ENCODE peak calls at places on chromosome 5, in four cellular contexts. O is CD8-positive, alpha-beta T cell; E is fibroblast of the aortic adventitia; M is PC-9. N is an unnamed sample.

GRCh38 chr5:107063511-107063910 is 607.2 kb downstream of the EFNA5 start:
- DNase-seq in O (no peak), E (no peak), M (no peak), N (no peak)

GRCh38 chr5:179530069-179530998 is 20.0 kb upstream of the RUFY1 start:
- DNase-seq in O (peak), E (no peak), M (no peak), N (peak)

GRCh38 chr5:142922223-142922952 is 152.2 kb downstream of the ARHGAP26 start:
- DNase-seq in O (no peak), E (peak), M (no peak), N (no peak)

GRCh38 chr5:126000533-126000932 is 422.7 kb upstream of the GRAMD2B start:
- DNase-seq in O (no peak), E (no peak), M (no peak), N (no peak)

GRCh38 chr5:108642170-108642906 is 105.4 kb upstream of the FER start:
- DNase-seq in O (peak), E (peak), M (peak), N (peak)

GRCh38 chr5:172887735-172888134 is 53.7 kb downstream of the ERGIC1 start:
- DNase-seq in O (no peak), E (peak), M (no peak), N (no peak)

GRCh38 chr5:42268630-42269029 is 154.6 kb upstream of the GHR start:
- DNase-seq in O (no peak), E (peak), M (no peak), N (no peak)

GRCh38 chr5:110106750-110107149 is 417.0 kb downstream of the MAN2A1 start:
- DNase-seq in O (no peak), E (no peak), M (no peak), N (no peak)

GRCh38 chr5:160938532-160938931 is 86.5 kb upstream of the ATP10B start:
- DNase-seq in O (no peak), E (no peak), M (peak), N (no peak)

GRCh38 chr5:4229866-4230265 is 634.2 kb downstream of the IRX1 start:
- DNase-seq in O (no peak), E (no peak), M (no peak), N (no peak)

GRCh38 chr5:4232084-4232483 is 636.5 kb downstream of the IRX1 start:
- DNase-seq in O (no peak), E (no peak), M (no peak), N (no peak)

GRCh38 chr5:4229414-4229813 is 633.8 kb downstream of the IRX1 start:
- DNase-seq in O (no peak), E (no peak), M (no peak), N (no peak)

GRCh38 chr5:4230905-4231561 is 635.4 kb downstream of the IRX1 start:
- DNase-seq in O (no peak), E (no peak), M (no peak), N (no peak)

GRCh38 chr5:4230531-4230904 is 634.9 kb downstream of the IRX1 start:
- DNase-seq in O (no peak), E (no peak), M (no peak), N (no peak)
- H3K4me3 ChIP-seq in O (no peak), E (no peak), M (no peak), N (no peak)

DNA sequence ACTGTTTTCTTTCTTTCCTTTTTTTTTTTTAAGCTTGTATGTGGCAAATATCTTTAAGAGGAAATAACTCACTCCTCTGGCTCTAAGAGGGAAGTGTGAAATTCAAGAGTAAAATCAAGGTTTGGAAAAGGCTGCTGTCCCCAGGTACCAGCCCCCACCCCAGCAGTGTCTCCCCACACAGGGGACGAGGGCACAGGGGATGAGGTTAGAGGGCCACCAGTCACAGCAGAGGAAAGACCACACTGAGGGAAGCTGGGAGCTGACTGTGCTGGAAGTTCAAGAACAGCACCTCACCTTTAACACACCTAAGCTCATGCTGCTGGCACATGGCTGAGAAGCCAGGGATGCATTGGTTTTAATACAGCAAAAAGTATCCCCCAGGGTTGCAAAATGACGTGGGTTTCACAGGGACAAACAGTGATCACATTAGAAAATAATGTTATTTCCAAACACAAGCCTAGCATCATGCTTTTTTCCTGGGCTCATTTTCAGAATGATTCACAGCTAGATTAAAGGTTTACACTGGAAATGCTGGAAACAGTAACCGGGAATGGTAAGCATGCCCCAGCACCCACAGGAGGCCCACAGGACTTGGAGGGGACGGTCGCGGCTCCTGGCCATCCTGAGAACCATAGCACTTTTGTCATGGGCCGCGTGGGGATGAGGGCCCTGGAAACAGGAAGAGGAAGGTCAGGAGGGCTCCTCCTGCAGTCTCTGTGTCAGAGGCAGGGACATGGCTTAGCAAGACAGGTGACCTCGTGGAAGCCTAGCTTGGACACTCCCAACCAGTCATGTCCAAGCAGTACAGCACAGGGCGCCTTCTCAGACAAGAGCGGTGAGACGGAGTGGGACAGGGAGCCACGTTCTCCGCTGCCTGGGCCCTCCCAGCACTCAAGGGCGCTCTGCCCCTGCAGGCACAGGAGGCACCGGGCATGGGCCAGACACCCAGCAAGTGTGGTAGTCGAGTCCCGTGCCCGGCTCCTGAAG is 6.9 kb downstream of the LPCAT1 start:
- DNase-seq in O (no peak), E (peak), M (peak), N (no peak)
- H3K4me3 ChIP-seq in O (no peak), E (no peak), M (peak), N (no peak)

GRCh38 chr5:150302301-150303069 is at the start of gene ARSI:
- DNase-seq in O (no peak), E (peak), M (peak), N (no peak)
- H3K4me3 ChIP-seq in O (no peak), E (peak), M (peak), N (no peak)

GRCh38 chr5:97098864-97099454 is 43.5 kb downstream of the LIX1 start:
- DNase-seq in O (no peak), E (no peak), M (no peak), N (no peak)
- H3K4me3 ChIP-seq in O (no peak), E (no peak), M (no peak), N (no peak)

GRCh38 chr5:625516-625915 is 13.4 kb downstream of the CEP72 start:
- DNase-seq in O (no peak), E (no peak), M (no peak), N (no peak)

GRCh38 chr5:623531-623930 is 11.4 kb downstream of the CEP72 start:
- DNase-seq in O (no peak), E (no peak), M (no peak), N (no peak)

GRCh38 chr5:624951-625230 is 12.8 kb downstream of the CEP72 start:
- DNase-seq in O (no peak), E (no peak), M (no peak), N (no peak)

GRCh38 chr5:622946-623522 is 10.9 kb downstream of the CEP72 start:
- DNase-seq in O (no peak), E (no peak), M (no peak), N (no peak)

DNA sequence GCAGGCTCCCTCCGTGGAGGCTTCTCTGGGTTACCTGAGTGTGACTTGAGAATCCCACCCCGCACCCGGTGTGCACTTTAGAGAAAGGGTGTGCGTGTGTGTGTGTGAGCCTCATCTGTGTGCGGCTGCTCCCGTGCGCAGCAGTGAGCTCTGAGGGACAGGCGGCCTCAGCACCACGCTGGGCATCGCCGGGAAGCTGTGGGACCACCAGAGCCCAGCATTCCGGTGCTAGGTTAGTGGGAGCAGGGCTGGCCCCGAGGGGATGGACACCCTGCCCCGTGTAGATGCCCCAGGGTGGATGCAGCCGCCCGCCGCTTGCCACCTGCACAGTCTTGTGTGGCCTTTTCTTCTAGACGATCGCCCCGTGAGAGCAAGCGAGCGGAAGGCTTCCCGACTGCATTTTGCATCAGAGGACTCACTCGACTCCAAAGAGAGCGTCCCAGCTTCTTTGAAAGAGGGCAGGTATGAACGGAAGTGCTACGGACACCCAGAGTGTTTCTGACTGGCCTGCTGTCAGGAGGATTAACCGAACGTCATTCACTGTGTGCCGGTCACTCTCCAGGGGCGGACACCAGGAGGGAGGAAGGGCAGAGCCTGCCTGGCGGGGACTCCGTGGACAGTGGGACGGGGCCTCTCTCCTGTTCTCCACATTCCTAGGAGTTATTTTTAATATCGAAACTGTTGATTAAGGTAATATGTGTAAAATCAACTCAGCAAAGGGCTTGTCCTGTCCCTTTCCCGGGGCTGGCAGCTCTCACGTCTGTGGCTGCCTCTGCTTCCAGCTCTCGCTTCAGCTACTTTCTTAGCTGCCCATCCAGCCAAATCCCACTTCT is 12.2 kb downstream of the CEP72 start:
- DNase-seq in O (no peak), E (no peak), M (no peak), N (no peak)
- H3K4me3 ChIP-seq in O (no peak), E (no peak), M (no peak), N (no peak)

GRCh38 chr5:78618303-78618702 is 30.3 kb downstream of the LHFPL2 start:
- DNase-seq in O (no peak), E (no peak), M (no peak), N (no peak)

GRCh38 chr5:78612227-78613150 is 36.1 kb downstream of the LHFPL2 start:
- DNase-seq in O (no peak), E (no peak), M (no peak), N (no peak)

GRCh38 chr5:78613756-78614155 is 34.8 kb downstream of the LHFPL2 start:
- DNase-seq in O (no peak), E (no peak), M (no peak), N (no peak)

GRCh38 chr5:78613151-78613533 is 35.4 kb downstream of the LHFPL2 start:
- DNase-seq in O (no peak), E (no peak), M (no peak), N (no peak)

DNA sequence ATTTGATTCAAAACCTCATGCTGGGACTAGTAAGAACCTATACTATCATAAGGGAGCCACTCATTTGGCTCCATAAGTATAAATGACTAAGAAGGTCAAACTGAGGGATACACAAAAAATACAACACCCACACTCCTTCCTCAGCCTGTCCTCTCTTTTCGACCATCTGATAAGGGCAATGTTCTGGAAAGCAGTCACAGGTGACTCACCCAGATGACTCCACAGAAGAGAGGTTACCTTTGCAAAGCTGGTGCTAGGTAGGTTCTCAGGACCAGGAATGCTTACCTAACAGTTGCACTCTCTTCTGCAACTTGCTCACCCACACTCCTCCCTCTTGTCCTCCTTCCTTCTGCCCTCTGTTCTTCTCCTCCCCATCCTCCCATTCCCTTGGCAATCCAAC is 32.9 kb downstream of the LHFPL2 start:
- DNase-seq in O (no peak), E (peak), M (peak), N (no peak)
- H3K4me3 ChIP-seq in O (no peak), E (no peak), M (no peak), N (no peak)

DNA sequence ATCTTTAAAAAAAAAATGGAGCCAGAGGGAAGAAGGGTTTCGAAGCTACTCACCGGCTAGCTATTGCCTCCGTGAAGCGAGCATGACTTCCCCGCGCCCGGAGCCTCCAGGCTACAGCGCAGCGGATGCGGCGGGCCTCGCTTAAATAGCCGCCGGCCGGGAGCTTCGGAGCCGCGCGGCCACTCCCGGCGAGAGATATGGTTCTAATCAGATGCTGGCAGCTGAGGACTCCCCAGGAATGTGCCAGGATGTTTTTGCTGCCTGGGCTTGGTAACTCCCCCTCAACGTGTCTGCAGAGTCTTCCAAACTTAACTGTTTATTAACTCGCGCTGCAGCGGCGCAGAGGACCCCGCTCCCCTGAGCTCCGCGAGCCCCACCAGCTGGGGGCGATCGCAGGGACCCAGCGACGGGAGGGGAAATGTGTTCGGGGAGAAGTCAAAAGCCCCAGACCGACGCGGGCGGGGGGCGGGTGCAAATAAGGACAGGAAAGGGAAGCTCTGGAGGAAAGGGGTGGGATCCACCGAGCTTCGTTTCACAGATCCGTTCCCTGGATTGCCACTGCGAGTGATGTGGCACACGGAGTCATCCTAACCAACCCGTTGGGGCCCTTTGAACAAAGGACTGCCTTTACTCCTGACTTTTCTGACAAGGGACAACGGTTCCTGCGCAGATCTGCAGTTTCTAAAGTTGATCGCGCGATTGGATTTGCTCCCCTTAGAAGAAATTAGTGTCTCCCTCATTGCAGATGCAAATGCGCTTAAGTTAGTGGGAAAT is at the start of gene DAB2:
- DNase-seq in O (peak), E (peak), M (peak), N (peak)
- H3K4me3 ChIP-seq in O (peak), E (peak), M (peak), N (peak)

GRCh38 chr5:131228646-131229045 is 35.2 kb upstream of the CDC42SE2 start:
- DNase-seq in O (no peak), E (no peak), M (no peak), N (no peak)

GRCh38 chr5:131226899-131227298 is 37.0 kb upstream of the CDC42SE2 start:
- DNase-seq in O (no peak), E (peak), M (no peak), N (no peak)

GRCh38 chr5:131225282-131225974 is 38.4 kb upstream of the CDC42SE2 start:
- DNase-seq in O (no peak), E (no peak), M (no peak), N (no peak)

GRCh38 chr5:131229623-131230022 is 34.2 kb upstream of the CDC42SE2 start:
- DNase-seq in O (no peak), E (no peak), M (no peak), N (no peak)

GRCh38 chr5:131230406-131230805 is 33.4 kb upstream of the CDC42SE2 start:
- DNase-seq in O (no peak), E (no peak), M (no peak), N (no peak)
- H3K4me3 ChIP-seq in O (no peak), E (no peak), M (no peak), N (no peak)

GRCh38 chr5:10632110-10632903 is 68.4 kb downstream of the ANKRD33B start:
- DNase-seq in O (no peak), E (no peak), M (peak), N (no peak)
- H3K4me3 ChIP-seq in O (no peak), E (no peak), M (no peak), N (peak)

GRCh38 chr5:153562189-153562588 is 71.7 kb downstream of the GRIA1 start:
- DNase-seq in O (no peak), E (peak), M (peak), N (no peak)

GRCh38 chr5:153565822-153566221 is 75.4 kb downstream of the GRIA1 start:
- DNase-seq in O (no peak), E (peak), M (no peak), N (no peak)

GRCh38 chr5:153555420-153556114 is 65.1 kb downstream of the GRIA1 start:
- DNase-seq in O (no peak), E (no peak), M (no peak), N (no peak)

GRCh38 chr5:153559926-153560325 is 69.5 kb downstream of the GRIA1 start:
- DNase-seq in O (no peak), E (peak), M (no peak), N (no peak)
- H3K4me3 ChIP-seq in O (no peak), E (no peak), M (no peak), N (no peak)

N was measured in CD4-positive, CD25-positive, alpha-beta regulatory T cell.